ENCODE peak calls at places on chromosomes 1 and 21, in six cellular contexts. S, O, K, V, F and E are unnamed samples.

GRCh38 chr1:61050541-61051454 is 31.6 kb upstream of the NFIA start:
- DNase-seq in O (no peak), V (no peak), S (no peak), K (no peak), F (no peak), E (no peak)

GRCh38 chr1:88774151-88774556 is 90.1 kb downstream of the PKN2 start:
- DNase-seq in S (no peak), K (no peak), O (no peak), F (peak), V (no peak), E (no peak)

GRCh38 chr1:13760921-13761320 is 60.9 kb downstream of the PRDM2 start:
- DNase-seq in V (no peak), K (no peak), S (no peak), O (no peak), F (no peak), E (no peak)

GRCh38 chr1:92365378-92366044 is 66.7 kb downstream of the RPAP2 start:
- DNase-seq in F (no peak), S (no peak), O (no peak), V (no peak), K (no peak), E (no peak)

GRCh38 chr1:6625579-6626149 is 996 bp downstream of the THAP3 start:
- DNase-seq in V (no peak), F (peak), K (no peak), S (no peak), O (no peak), E (no peak)

GRCh38 chr21:33608559-33608958 is 20.1 kb upstream of the DONSON start:
- DNase-seq in O (no peak), S (no peak), K (no peak), F (peak), V (no peak), E (no peak)

GRCh38 chr1:202018476-202019234 is 8.3 kb downstream of the ELF3 start:
- DNase-seq in O (no peak), S (no peak), F (peak), K (no peak), V (no peak), E (no peak)

GRCh38 chr21:40936771-40937261 is 89.9 kb upstream of the DSCAM start:
- DNase-seq in K (no peak), O (no peak), S (no peak), V (no peak), F (no peak), E (no peak)

GRCh38 chr1:19640363-19641316 is 3.5 kb upstream of the NBL1 start:
- DNase-seq in K (no peak), F (peak), V (no peak), O (no peak), S (no peak), E (no peak)

GRCh38 chr1:7752512-7753417 is 18.3 kb upstream of the VAMP3 start:
- DNase-seq in F (peak), O (peak), V (peak), S (peak), K (peak), E (peak)

GRCh38 chr1:27026621-27027574 is 14.2 kb upstream of the TENT5B start:
- DNase-seq in K (no peak), F (peak), S (no peak), O (peak), V (no peak), E (no peak)

GRCh38 chr1:234320549-234320948 is 52.7 kb upstream of the COA6 start:
- DNase-seq in K (no peak), V (no peak), F (no peak), S (no peak), O (no peak), E (no peak)

GRCh38 chr1:38898653-38899230 is 17.4 kb upstream of the GJA9 start:
- DNase-seq in S (no peak), F (peak), O (no peak), K (no peak), V (no peak), E (no peak)

GRCh38 chr1:84635261-84635848 is 54.9 kb downstream of the SSX2IP start:
- DNase-seq in O (no peak), K (no peak), S (no peak), V (no peak), F (no peak), E (no peak)

GRCh38 chr1:107394301-107394700 is 253.5 kb downstream of the NTNG1 start:
- DNase-seq in O (no peak), K (no peak), F (no peak), S (no peak), V (no peak), E (no peak)

GRCh38 chr1:66182551-66183178 is 351.3 kb upstream of the SGIP1 start:
- DNase-seq in V (no peak), K (peak), O (peak), S (no peak), F (peak), E (no peak)

GRCh38 chr1:101193733-101194169 is 43.1 kb upstream of the S1PR1 start:
- DNase-seq in F (no peak), V (no peak), K (no peak), S (no peak), O (no peak), E (no peak)

GRCh38 chr1:56196839-56197238 is 382.5 kb downstream of the PLPP3 start:
- DNase-seq in S (no peak), K (no peak), O (no peak), V (no peak), F (no peak), E (no peak)

GRCh38 chr1:2392071-2392442 is 416 bp downstream of the RER1 start:
- DNase-seq in O (peak), K (no peak), V (no peak), S (no peak), F (no peak), E (no peak)

GRCh38 chr1:175016073-175016722 is 7.0 kb downstream of the MRPS14 start:
- DNase-seq in S (no peak), O (no peak), K (no peak), V (no peak), F (peak), E (no peak)

GRCh38 chr1:156752843-156753486 is 1.5 kb upstream of the HDGF start:
- DNase-seq in S (no peak), K (no peak), V (no peak), F (no peak), O (no peak), E (no peak)

GRCh38 chr1:38128926-38129453 is 82.4 kb upstream of the POU3F1 start:
- DNase-seq in K (no peak), V (no peak), S (no peak), O (no peak), F (no peak), E (no peak)

GRCh38 chr1:68703921-68704354 is 207.1 kb upstream of the DEPDC1 start:
- DNase-seq in F (no peak), V (no peak), S (no peak), K (no peak), O (no peak), E (no peak)

GRCh38 chr1:90724361-90724760 is 7.3 kb upstream of the BARHL2 start:
- DNase-seq in F (no peak), V (no peak), O (no peak), K (no peak), S (no peak), E (no peak)

GRCh38 chr1:157819886-157820285 is at the start of gene FCRL1:
- DNase-seq in V (no peak), F (no peak), S (no peak), K (no peak), O (no peak), E (no peak)

GRCh38 chr1:6183520-6183989 is 3.4 kb upstream of the CHD5 start:
- DNase-seq in V (no peak), O (no peak), K (no peak), S (no peak), F (no peak), E (no peak)

GRCh38 chr1:66652556-66652955 is 99.7 kb upstream of the DYNLT5 start:
- DNase-seq in V (no peak), S (no peak), F (peak), O (no peak), K (no peak), E (no peak)

GRCh38 chr1:153882296-153882912 is 40.4 kb downstream of the GATAD2B start:
- DNase-seq in S (no peak), F (peak), K (no peak), V (no peak), O (no peak), E (no peak)

GRCh38 chr1:92536593-92537332 is 50.0 kb upstream of the GFI1 start:
- DNase-seq in S (peak), K (no peak), V (no peak), F (peak), O (no peak), E (no peak)

GRCh38 chr1:204616683-204617082 is 68.9 kb downstream of the LRRN2 start:
- DNase-seq in O (no peak), V (no peak), F (no peak), K (no peak), S (no peak), E (no peak)

GRCh38 chr1:15322648-15323350 is 75.8 kb downstream of the FHAD1 start:
- DNase-seq in K (no peak), O (no peak), S (no peak), V (no peak), F (no peak), E (no peak)